ENCODE peak calls at places on chromosomes 1 and 21, in seven cellular contexts. A is GM10248; J is glutamatergic neuron; E is CD8-positive, alpha-beta T cell; H is foreskin keratinocyte; Q is stomach; S is NB4. X is an unnamed sample.

GRCh38 chr1:202225131-202225530 is 31.5 kb downstream of the LGR6 start:
- DNase-seq in H (no peak), S (no peak), J (no peak), A (no peak), E (no peak), Q (no peak), X (no peak)

GRCh38 chr1:179002552-179003345 is 22.9 kb upstream of the FAM20B start:
- DNase-seq in E (peak), S (peak), A (peak), J (peak), H (no peak), Q (peak), X (peak)

GRCh38 chr1:226449823-226450222 is 41.9 kb upstream of the PARP1 start:
- DNase-seq in Q (no peak), H (no peak), J (no peak), S (no peak), A (no peak), E (no peak), X (no peak)

GRCh38 chr1:10549919-10550656 is 75.3 kb downstream of the PEX14 start:
- DNase-seq in H (no peak), S (no peak), E (no peak), Q (no peak), A (no peak), J (no peak), X (no peak)

GRCh38 chr1:191608367-191608766 is 549.9 kb upstream of the RGS18 start:
- DNase-seq in J (no peak), E (no peak), H (peak), S (peak), Q (no peak), A (no peak), X (no peak)

GRCh38 chr1:198669023-198669698 is 30.3 kb downstream of the PTPRC start:
- DNase-seq in J (no peak), Q (no peak), S (peak), H (peak), A (peak), E (no peak), X (peak)

GRCh38 chr1:92291372-92291999 is 7.3 kb downstream of the GLMN start:
- DNase-seq in H (no peak), J (no peak), A (no peak), S (peak), E (no peak), Q (no peak), X (peak)

GRCh38 chr1:110282395-110282794 is 56.8 kb upstream of the RBM15 start:
- DNase-seq in H (no peak), J (no peak), E (no peak), Q (no peak), A (no peak), S (no peak), X (no peak)

GRCh38 chr1:247119600-247120407 is 15.6 kb upstream of the ZNF669 start:
- DNase-seq in A (peak), S (no peak), E (no peak), Q (no peak), J (no peak), H (no peak), X (no peak)

GRCh38 chr1:31755850-31756492 is 8.2 kb downstream of the ADGRB2 start:
- DNase-seq in H (no peak), Q (no peak), S (no peak), E (no peak), A (no peak), J (no peak), X (no peak)

GRCh38 chr1:16276302-16277020 is 39.5 kb upstream of the CPLANE2 start:
- DNase-seq in H (no peak), A (no peak), J (no peak), E (no peak), Q (no peak), S (no peak), X (no peak)

GRCh38 chr1:84603941-84604830 is 29.9 kb upstream of the CTBS start:
- DNase-seq in Q (no peak), J (no peak), A (no peak), S (no peak), E (no peak), H (peak), X (no peak)

GRCh38 chr1:224182866-224183590 is at the start of gene DEGS1:
- DNase-seq in Q (peak), S (peak), A (peak), J (peak), H (no peak), E (peak), X (peak)

GRCh38 chr1:172832332-172832731 is 173.4 kb downstream of the FASLG start:
- DNase-seq in J (no peak), Q (no peak), H (no peak), E (no peak), A (no peak), S (no peak), X (no peak)

GRCh38 chr1:27351541-27352107 is 9.8 kb downstream of the SYTL1 start:
- DNase-seq in E (no peak), S (no peak), J (no peak), Q (no peak), H (no peak), A (no peak), X (no peak)

GRCh38 chr1:195763907-195764183 is 844.4 kb downstream of the KCNT2 start:
- DNase-seq in J (no peak), E (no peak), A (no peak), S (no peak), H (no peak), Q (no peak), X (no peak)

GRCh38 chr1:186680031-186681012 is at the start of gene PTGS2:
- DNase-seq in Q (peak), S (peak), H (peak), E (no peak), J (peak), A (peak), X (peak)

GRCh38 chr1:22710688-22711024 is at the start of gene EPHB2:
- DNase-seq in Q (peak), S (peak), A (no peak), H (no peak), J (peak), E (no peak), X (peak)

GRCh38 chr21:38806153-38806941 is 618 bp downstream of the ETS2 start:
- DNase-seq in S (peak), E (peak), J (peak), A (peak), H (no peak), Q (no peak), X (peak)

GRCh38 chr1:226002667-226003501 is 3.7 kb upstream of the SDE2 start:
- DNase-seq in S (peak), E (no peak), H (no peak), J (peak), Q (peak), A (no peak), X (no peak)

GRCh38 chr1:20558180-20558579 is 5.8 kb downstream of the FAM43B start:
- DNase-seq in S (no peak), H (no peak), E (no peak), J (no peak), Q (no peak), A (no peak), X (no peak)

GRCh38 chr1:162538815-162539431 is 22.6 kb upstream of the UAP1 start:
- DNase-seq in Q (no peak), H (peak), J (no peak), E (no peak), S (no peak), A (no peak), X (no peak)

GRCh38 chr1:63674238-63674864 is 81.1 kb downstream of the PGM1 start:
- DNase-seq in E (no peak), S (peak), H (peak), A (peak), Q (peak), J (peak), X (peak)

GRCh38 chr1:237012789-237013383 is 8.6 kb upstream of the MT1HL1 start:
- DNase-seq in J (no peak), S (no peak), A (no peak), E (no peak), H (no peak), Q (peak), X (no peak)

GRCh38 chr1:108554682-108555081 is 5.2 kb upstream of the EEIG2 start:
- DNase-seq in Q (no peak), S (no peak), E (no peak), A (no peak), H (no peak), J (no peak), X (no peak)

GRCh38 chr1:183349201-183349711 is 68.9 kb downstream of the NMNAT2 start:
- DNase-seq in S (no peak), E (no peak), J (no peak), H (no peak), Q (no peak), A (no peak), X (no peak)

GRCh38 chr1:206463911-206464310 is 6.4 kb upstream of the IKBKE start:
- DNase-seq in S (no peak), Q (no peak), J (no peak), H (no peak), A (no peak), E (no peak), X (no peak)

GRCh38 chr21:34965200-34966174 is 83.6 kb downstream of the RUNX1 start:
- DNase-seq in S (no peak), Q (no peak), H (no peak), J (no peak), A (no peak), E (no peak), X (no peak)

GRCh38 chr1:30523055-30524020 is 200.0 kb downstream of the MATN1 start:
- DNase-seq in A (no peak), H (peak), E (no peak), S (no peak), Q (peak), J (no peak), X (no peak)

GRCh38 chr1:30521261-30521865 is 202.0 kb downstream of the MATN1 start:
- DNase-seq in E (no peak), H (no peak), Q (peak), A (no peak), S (no peak), J (no peak), X (no peak)

GRCh38 chr1:30520461-30520860 is 202.9 kb downstream of the MATN1 start:
- DNase-seq in A (no peak), Q (peak), S (no peak), H (no peak), E (no peak), J (no peak), X (no peak)

GRCh38 chr1:30524840-30525617 is 198.4 kb downstream of the MATN1 start:
- DNase-seq in A (no peak), H (no peak), Q (peak), J (no peak), S (peak), E (no peak), X (no peak)

DNA sequence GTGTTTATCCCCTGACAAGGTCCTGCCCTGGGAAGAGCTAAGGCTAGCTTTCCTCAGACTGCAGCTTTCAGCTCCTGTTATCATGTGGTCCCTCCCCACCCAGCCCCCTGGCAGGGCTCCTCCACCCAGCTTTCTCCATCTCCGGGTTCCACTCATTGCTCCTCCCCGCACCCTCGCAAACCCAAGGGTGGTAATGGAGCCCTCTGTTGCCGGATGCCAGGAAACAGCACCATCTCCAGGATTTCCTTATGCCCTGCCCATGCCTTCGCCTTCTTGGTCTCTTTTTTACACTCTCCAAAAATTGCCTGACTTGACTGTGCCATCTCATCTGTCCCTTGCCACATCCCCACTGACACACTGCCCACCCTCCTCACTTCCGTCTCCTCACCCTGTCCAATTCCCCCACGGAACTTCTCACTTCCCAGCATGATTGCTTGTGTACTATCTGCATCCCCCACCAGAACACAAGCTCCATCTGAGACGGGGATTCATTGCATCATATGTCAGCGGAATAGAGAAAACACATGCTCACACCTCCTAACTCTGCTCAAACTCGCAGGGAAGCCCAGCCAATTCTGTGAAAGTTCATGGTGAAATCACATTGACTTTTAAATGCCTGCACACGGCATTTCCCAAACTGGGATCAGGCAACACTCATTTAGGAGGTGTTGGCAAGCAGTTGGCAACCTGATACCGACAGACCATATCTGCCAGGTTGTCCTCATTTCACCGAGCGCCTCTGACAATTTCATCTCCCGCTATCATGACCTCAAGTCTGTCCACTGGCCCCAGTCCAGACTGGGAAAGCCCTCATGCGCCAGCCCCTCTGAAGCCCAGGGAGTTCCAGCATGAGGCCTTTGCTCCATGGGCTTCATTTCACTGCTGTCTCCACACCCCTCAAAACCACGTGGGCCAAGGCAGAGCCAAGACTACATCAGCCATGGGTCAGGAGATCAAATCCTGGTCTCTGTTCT is 201.1 kb downstream of the MATN1 start:
- DNase-seq in S (no peak), Q (no peak), E (no peak), A (no peak), H (peak), J (no peak), X (no peak)
- TF ChIP-seq CTCF in S (no peak), Q (no peak), E (no peak), A (no peak), H (peak), J (no peak), X (no peak)

DNA sequence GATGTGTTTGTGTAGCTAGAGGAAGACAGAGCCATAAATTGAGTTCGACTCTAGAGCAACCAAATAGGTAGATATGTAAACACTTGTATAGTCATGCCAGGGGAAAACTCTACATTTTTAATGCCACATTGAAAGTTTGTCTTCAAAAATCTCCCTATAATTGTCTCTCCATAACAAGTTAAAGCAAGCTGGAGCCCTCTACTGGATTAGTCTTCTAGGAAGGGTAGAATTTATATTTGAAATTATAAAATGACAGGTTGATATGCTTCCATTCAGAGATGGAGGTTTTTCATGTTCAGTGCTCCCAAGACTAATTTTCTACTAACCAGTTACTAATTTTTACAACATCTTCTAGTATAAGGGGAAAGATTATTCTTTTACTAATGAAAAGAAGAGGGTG is 13.1 kb upstream of the COL24A1 start:
- DNase-seq in A (no peak), S (no peak), J (no peak), E (no peak), Q (no peak), H (no peak), X (no peak)
- TF ChIP-seq CTCF in A (no peak), S (no peak), J (no peak), E (no peak), Q (no peak), H (peak), X (no peak)

GRCh38 chr1:3550511-3551289 is 60.6 kb downstream of the MEGF6 start:
- DNase-seq in H (no peak), S (no peak), J (no peak), E (no peak), Q (peak), A (no peak), X (no peak)
- TF ChIP-seq CTCF in H (no peak), S (no peak), J (no peak), E (no peak), Q (no peak), A (no peak), X (no peak)

GRCh38 chr1:30427545-30427944 is 295.8 kb downstream of the MATN1 start:
- DNase-seq in H (no peak), Q (no peak), J (no peak), S (no peak), E (no peak), A (no peak), X (no peak)
- TF ChIP-seq CTCF in H (peak), Q (no peak), J (no peak), S (no peak), E (no peak), A (no peak), X (no peak)

GRCh38 chr1:228219245-228219961 is 11.6 kb downstream of the OBSCN start:
- DNase-seq in A (no peak), Q (no peak), J (no peak), H (no peak), E (no peak), S (no peak), X (no peak)

GRCh38 chr1:228215663-228216116 is 7.8 kb downstream of the OBSCN start:
- DNase-seq in Q (no peak), S (no peak), J (no peak), H (no peak), E (no peak), A (no peak), X (no peak)

GRCh38 chr1:228218513-228219244 is 10.8 kb downstream of the OBSCN start:
- DNase-seq in Q (no peak), S (no peak), J (no peak), H (no peak), E (no peak), A (no peak), X (no peak)

GRCh38 chr1:228216371-228217320 is 8.8 kb downstream of the OBSCN start:
- DNase-seq in Q (no peak), H (no peak), E (no peak), J (no peak), A (no peak), S (no peak), X (no peak)

GRCh38 chr1:228217551-228218344 is 9.9 kb downstream of the OBSCN start:
- DNase-seq in S (no peak), A (no peak), Q (no peak), J (no peak), E (no peak), H (no peak), X (no peak)
- TF ChIP-seq CTCF in S (no peak), A (no peak), Q (no peak), J (peak), E (no peak), H (no peak), X (no peak)

GRCh38 chr1:35962952-35963351 is 32.0 kb downstream of the AGO3 start:
- DNase-seq in Q (no peak), H (no peak), A (no peak), S (no peak), J (no peak), E (no peak), X (no peak)

GRCh38 chr1:35959304-35959703 is 28.4 kb downstream of the AGO3 start:
- DNase-seq in E (no peak), J (no peak), Q (no peak), H (no peak), A (no peak), S (no peak), X (no peak)

DNA sequence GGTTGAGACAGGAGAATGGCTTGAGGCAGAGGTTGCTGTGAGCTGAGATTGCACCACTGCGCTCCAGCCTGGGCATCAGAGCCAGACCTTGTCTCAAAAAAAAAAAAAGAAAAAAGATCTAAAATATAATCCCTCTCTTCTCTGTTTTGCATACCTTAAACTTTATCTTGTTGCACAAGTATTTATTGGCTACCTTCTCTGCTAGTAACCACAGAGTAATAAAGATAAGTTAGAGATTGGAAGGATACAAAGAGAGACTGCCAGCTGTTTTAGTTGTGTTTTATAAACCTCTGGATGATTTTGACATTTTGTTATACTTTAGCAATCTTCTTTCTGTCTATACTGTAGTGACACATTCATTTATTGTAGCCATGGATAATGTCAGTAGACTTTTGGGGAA is 27.7 kb downstream of the AGO3 start:
- DNase-seq in E (no peak), H (no peak), S (no peak), A (no peak), Q (no peak), J (no peak), X (no peak)
- TF ChIP-seq CTCF in E (no peak), H (no peak), S (no peak), A (no peak), Q (no peak), J (no peak), X (no peak)

GRCh38 chr1:229191066-229191674 is 79.7 kb upstream of the RAB4A start:
- DNase-seq in S (no peak), J (no peak), Q (no peak), H (peak), E (no peak), A (no peak), X (no peak)
- TF ChIP-seq CTCF in S (no peak), J (no peak), Q (no peak), H (no peak), E (no peak), A (no peak), X (no peak)

DNA sequence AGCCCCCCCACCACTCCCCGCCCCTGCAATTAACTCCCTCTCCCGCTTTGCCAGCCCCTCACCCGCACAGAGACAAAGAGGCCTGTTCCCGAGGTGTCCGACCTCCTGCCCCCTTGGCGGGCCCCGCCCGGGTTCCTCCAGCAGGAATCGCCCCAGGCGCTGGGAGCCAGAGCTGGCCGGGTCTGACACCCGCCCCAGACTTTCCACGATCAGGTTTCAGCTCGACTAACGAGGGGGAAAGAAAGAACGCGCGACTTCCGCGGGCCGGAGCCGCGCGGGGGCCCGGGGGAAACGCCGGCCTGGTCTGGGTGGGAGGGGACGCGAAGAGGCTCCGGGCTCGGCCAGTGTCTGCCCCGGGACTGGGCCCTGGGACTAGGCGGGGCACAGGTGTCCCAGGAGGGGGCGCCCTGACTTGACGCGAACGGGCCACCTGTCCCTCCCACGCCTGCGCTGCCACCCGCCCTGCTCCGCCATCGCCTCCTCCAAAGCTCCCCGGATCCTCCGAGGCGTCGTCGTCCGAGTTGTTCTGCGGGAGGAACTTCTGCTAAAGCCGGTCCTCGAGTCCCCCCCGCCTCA is 36.3 kb upstream of the HHAT start:
- DNase-seq in H (no peak), J (peak), Q (peak), S (no peak), A (peak), E (no peak), X (peak)
- TF ChIP-seq CTCF in H (peak), J (no peak), Q (peak), S (no peak), A (no peak), E (no peak), X (peak)

X was measured in GM20000.